ENCODE peak calls at places on chromosomes 3 and 15, in nine cellular contexts. E is psoas muscle; X is pancreas; C is neuronal stem cell; R is breast epithelium; N is osteoblast; P is body of pancreas; W is CD8-positive, alpha-beta T cell; Q is ovary. I is an unnamed sample. For H3K4me1, the result is how much of the 10 kb centered on the place peaks cover.

GRCh38 chr15:85748729-85749128 is 46.0 kb downstream of the KLHL25 start:
- DNase-seq in E (no peak), X (no peak), C (no peak), R (peak), N (no peak), P (no peak), W (no peak), Q (peak), I (peak)

GRCh38 chr3:156586905-156587766 is 32.2 kb upstream of the SSR3 start:
- DNase-seq in E (no peak), X (no peak), C (no peak), R (no peak), N (peak), P (no peak), W (no peak), Q (no peak), I (no peak)

GRCh38 chr15:90358124-90359033 is 6.3 kb downstream of the ZNF774 start:
- DNase-seq in E (no peak), X (no peak), C (no peak), R (no peak), N (no peak), P (no peak), W (no peak), Q (no peak), I (no peak)

GRCh38 chr15:84755736-84756527 is 7.5 kb downstream of the ZNF592 start:
- DNase-seq in E (no peak), X (no peak), C (no peak), R (no peak), N (no peak), P (no peak), W (no peak), Q (no peak), I (no peak)

GRCh38 chr15:29670945-29671307 is 151.3 kb downstream of the TJP1 start:
- DNase-seq in E (no peak), X (peak), C (no peak), R (no peak), N (peak), P (peak), W (no peak), Q (no peak), I (peak)

GRCh38 chr3:146498002-146498736 is 28.8 kb upstream of the PLSCR2 start:
- DNase-seq in E (no peak), X (no peak), C (no peak), R (no peak), N (no peak), P (no peak), W (peak), Q (no peak), I (no peak)

GRCh38 chr3:115208066-115208750 is 61.1 kb upstream of the ZBTB20 start:
- DNase-seq in E (no peak), X (no peak), C (no peak), R (no peak), N (no peak), P (no peak), W (no peak), Q (no peak), I (no peak)

GRCh38 chr3:13878711-13879101 is 1.2 kb downstream of the WNT7A start:
- DNase-seq in E (no peak), X (no peak), C (peak), R (no peak), N (no peak), P (no peak), W (no peak), Q (no peak), I (no peak)

GRCh38 chr3:126373682-126374601 is 16.7 kb upstream of the KLF15 start:
- DNase-seq in E (peak), X (peak), C (no peak), R (no peak), N (peak), P (no peak), W (no peak), Q (peak), I (no peak)

GRCh38 chr3:124558898-124559649 is 171.2 kb upstream of the UMPS start:
- DNase-seq in E (peak), X (peak), C (no peak), R (peak), N (peak), P (peak), W (no peak), Q (peak), I (peak)

GRCh38 chr3:126911162-126912026 is 71.5 kb upstream of the PLXNA1 start:
- DNase-seq in E (peak), X (no peak), C (no peak), R (peak), N (peak), P (no peak), W (peak), Q (no peak), I (peak)

GRCh38 chr3:71525376-71525775 is 58.2 kb downstream of the FOXP1 start:
- DNase-seq in E (no peak), X (no peak), C (no peak), R (no peak), N (no peak), P (no peak), W (no peak), Q (no peak), I (no peak)

GRCh38 chr3:157551961-157552360 is 48.7 kb upstream of the VEPH1 start:
- DNase-seq in E (no peak), X (no peak), C (no peak), R (no peak), N (no peak), P (no peak), W (no peak), Q (no peak), I (no peak)

GRCh38 chr15:92343869-92344643 is 49.6 kb upstream of the ST8SIA2 start:
- DNase-seq in E (no peak), X (no peak), C (peak), R (peak), N (no peak), P (no peak), W (no peak), Q (no peak), I (no peak)

GRCh38 chr3:183158552-183159006 is 4.0 kb downstream of the LAMP3 start:
- DNase-seq in E (no peak), X (no peak), C (no peak), R (no peak), N (peak), P (no peak), W (no peak), Q (no peak), I (no peak)

GRCh38 chr15:52105856-52106255 is 6.7 kb downstream of the BCL2L10 start:
- DNase-seq in E (no peak), X (no peak), C (no peak), R (no peak), N (no peak), P (no peak), W (no peak), Q (no peak), I (no peak)

GRCh38 chr3:48426401-48426909 is 3.4 kb downstream of the PLXNB1 start:
- DNase-seq in E (no peak), X (no peak), C (no peak), R (no peak), N (peak), P (no peak), W (no peak), Q (no peak), I (no peak)
- H3K4me3 ChIP-seq in E (no peak), X (peak), C (no peak), R (peak), N (no peak), P (no peak), W (no peak), Q (no peak), I (no peak)

GRCh38 chr3:143206955-143207337 is 87.4 kb downstream of the CHST2 start:
- DNase-seq in E (no peak), X (no peak), C (peak), R (no peak), N (no peak), P (no peak), W (no peak), Q (no peak), I (no peak)
- H3K27ac ChIP-seq in E (no peak), X (no peak), C (peak), R (no peak), N (no peak), P (no peak), W (no peak), Q (no peak), I (no peak)

GRCh38 chr3:46970391-46971091 is 6.0 kb downstream of the CCDC12 start:
- DNase-seq in E (peak), X (no peak), C (no peak), R (no peak), N (peak), P (peak), W (peak), Q (no peak), I (no peak)

GRCh38 chr3:46962990-46963389 is 13.6 kb downstream of the CCDC12 start:
- DNase-seq in E (no peak), X (no peak), C (no peak), R (no peak), N (no peak), P (no peak), W (no peak), Q (no peak), I (no peak)

GRCh38 chr3:46968783-46969428 is 7.6 kb downstream of the CCDC12 start:
- DNase-seq in E (no peak), X (no peak), C (no peak), R (no peak), N (peak), P (no peak), W (no peak), Q (no peak), I (no peak)

GRCh38 chr3:46965151-46965550 is 11.4 kb downstream of the CCDC12 start:
- DNase-seq in E (no peak), X (no peak), C (no peak), R (no peak), N (no peak), P (no peak), W (no peak), Q (no peak), I (no peak)

GRCh38 chr3:46966811-46967210 is 9.7 kb downstream of the CCDC12 start:
- DNase-seq in E (no peak), X (no peak), C (no peak), R (no peak), N (no peak), P (no peak), W (peak), Q (no peak), I (no peak)
- H3K4me1 ChIP-seq in E (half or more), X (half or more), C (under half), R (under half), N (under half), P (half or more), W (half or more), Q (under half), I (under half)

DNA sequence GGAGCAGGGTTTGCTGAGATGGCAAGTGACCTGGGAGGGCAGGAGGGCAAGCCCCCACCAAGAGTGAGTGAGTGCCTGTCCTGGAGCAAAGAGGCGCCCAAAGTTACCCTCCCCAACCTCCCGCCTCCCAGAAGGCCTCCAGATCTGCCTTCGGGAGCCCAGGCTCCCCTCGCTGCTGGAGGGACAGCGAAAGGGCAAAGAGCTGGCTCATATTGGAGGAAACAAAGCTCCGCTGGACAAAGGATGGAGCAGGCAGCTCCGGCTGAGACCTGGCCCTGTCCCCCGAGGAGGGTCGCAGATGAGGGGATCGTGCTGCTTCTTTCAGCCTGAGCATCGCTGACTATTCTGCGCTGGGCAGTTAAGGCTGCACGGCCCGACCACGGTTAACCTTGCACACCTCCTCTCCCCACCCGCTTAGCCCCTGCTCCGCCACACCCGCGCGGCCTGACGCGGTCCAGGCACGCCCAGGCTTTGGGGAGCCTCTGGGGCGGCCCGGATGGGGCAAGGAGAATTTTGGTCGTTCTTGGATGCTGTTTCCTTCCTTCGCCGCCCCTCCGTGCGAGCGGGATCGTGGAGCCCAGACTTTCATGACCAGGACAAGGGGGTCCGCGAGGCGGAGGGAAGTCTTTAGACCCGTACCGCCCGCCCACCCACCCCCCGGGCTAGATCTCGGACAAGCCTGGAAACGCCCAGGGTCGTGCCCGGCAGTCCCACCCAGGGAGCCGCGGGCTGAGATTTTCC is 651 bp downstream of the PLCD1 start:
- DNase-seq in E (no peak), X (no peak), C (peak), R (no peak), N (peak), P (no peak), W (no peak), Q (peak), I (no peak)
- H3K4me3 ChIP-seq in E (peak), X (peak), C (peak), R (peak), N (peak), P (no peak), W (peak), Q (peak), I (peak)

GRCh38 chr15:63985221-63986184 is 60.8 kb downstream of the DAPK2 start:
- DNase-seq in E (peak), X (peak), C (no peak), R (no peak), N (no peak), P (peak), W (no peak), Q (peak), I (peak)
- H3K27ac ChIP-seq in E (peak), X (peak), C (no peak), R (peak), N (no peak), P (peak), W (no peak), Q (no peak), I (peak)

GRCh38 chr15:66879968-66880367 is 177.9 kb downstream of the SMAD6 start:
- DNase-seq in E (no peak), X (no peak), C (no peak), R (no peak), N (no peak), P (no peak), W (no peak), Q (no peak), I (no peak)

GRCh38 chr15:66878761-66879160 is 176.7 kb downstream of the SMAD6 start:
- DNase-seq in E (no peak), X (no peak), C (no peak), R (no peak), N (no peak), P (no peak), W (no peak), Q (no peak), I (no peak)

GRCh38 chr15:66879511-66879910 is 177.5 kb downstream of the SMAD6 start:
- DNase-seq in E (no peak), X (no peak), C (no peak), R (no peak), N (no peak), P (no peak), W (no peak), Q (no peak), I (no peak)

GRCh38 chr15:66881173-66881905 is 179.3 kb downstream of the SMAD6 start:
- DNase-seq in E (no peak), X (no peak), C (no peak), R (no peak), N (no peak), P (no peak), W (no peak), Q (no peak), I (no peak)

DNA sequence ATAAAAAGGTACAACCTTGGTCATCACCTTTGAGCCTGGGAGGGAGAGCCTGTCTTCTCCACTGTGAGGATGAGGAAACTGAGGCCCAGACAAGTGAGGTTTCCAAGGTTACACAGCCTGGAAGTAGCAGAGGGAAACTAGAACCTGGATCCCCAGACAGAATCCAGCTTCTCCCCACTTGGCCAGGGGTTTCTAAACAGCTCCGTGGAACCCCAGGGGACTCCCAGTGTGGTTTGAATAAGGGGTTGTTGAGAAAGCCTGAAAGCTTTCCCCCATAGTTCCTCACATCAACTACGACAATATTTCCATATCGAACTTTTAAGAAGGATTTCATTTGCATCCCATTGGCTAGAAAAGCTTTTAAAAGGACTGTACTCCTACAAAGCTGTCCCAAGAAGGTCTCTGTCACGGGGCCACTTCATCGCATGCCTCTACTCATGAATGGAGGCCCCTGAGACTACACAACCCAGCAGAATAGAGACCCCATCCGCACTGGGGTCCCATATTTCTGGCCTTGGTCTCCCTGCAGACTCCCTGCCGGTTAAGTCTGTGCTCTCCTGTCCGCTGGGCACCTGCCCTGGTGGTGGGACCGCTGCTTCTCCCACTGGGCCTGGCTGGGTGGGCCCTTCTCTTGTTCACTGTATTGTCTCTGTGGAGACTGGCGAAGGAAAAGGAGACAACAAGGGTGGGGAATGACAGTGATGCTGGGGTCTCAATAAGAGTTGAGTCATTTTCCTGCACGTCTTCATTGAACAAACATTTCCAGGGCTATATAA is 178.5 kb downstream of the SMAD6 start:
- DNase-seq in E (no peak), X (no peak), C (no peak), R (no peak), N (no peak), P (no peak), W (no peak), Q (no peak), I (no peak)
- H3K4me1 ChIP-seq in E (under half), X (under half), C (under half), R (under half), N (under half), P (under half), W (under half), Q (under half), I (under half)

I was measured in left lung.